ENCODE peak calls at places on chromosomes 5 and 9, in four cellular contexts. D is effector CD8-positive, alpha-beta T cell; W is activated T-cell treated with anti-CD3 and anti-CD28 coated beads for 1 hour; X is heart right ventricle. P is an unnamed sample.

GRCh38 chr5:175230299-175230698 is 213.7 kb downstream of the DRD1 start:
- DNase-seq in D (no peak), W (no peak), X (no peak), P (no peak)

GRCh38 chr9:109097156-109097555 is 22.6 kb downstream of the TMEM245 start:
- DNase-seq in D (no peak), W (no peak), X (no peak), P (no peak)

GRCh38 chr5:33238826-33239670 is 201.7 kb upstream of the TARS1 start:
- DNase-seq in D (no peak), W (no peak), X (no peak), P (no peak)

GRCh38 chr5:36199620-36200019 is 42.1 kb downstream of the NADK2 start:
- DNase-seq in D (no peak), W (no peak), X (no peak), P (no peak)

GRCh38 chr9:136079916-136080246 is 15.2 kb downstream of the NACC2 start:
- DNase-seq in D (no peak), W (no peak), X (peak; percentile 24), P (no peak)

GRCh38 chr9:72588336-72588735 is 66.9 kb downstream of the TMC1 start:
- DNase-seq in D (no peak), W (no peak), X (no peak), P (peak; percentile 18)

GRCh38 chr9:36831381-36832231 is 202.5 kb downstream of the PAX5 start:
- DNase-seq in D (no peak), W (no peak), X (no peak), P (no peak)

GRCh38 chr9:78189461-78189860 is 46.4 kb upstream of the CEP78 start:
- DNase-seq in D (no peak), W (no peak), X (no peak), P (no peak)

GRCh38 chr5:96963267-96963666 is 27.4 kb downstream of the LNPEP start:
- DNase-seq in D (no peak), W (no peak), X (peak; percentile 25), P (peak; percentile 46)

GRCh38 chr9:38393128-38393809 is 767 bp downstream of the ALDH1B1 start:
- DNase-seq in D (no peak), W (no peak), X (no peak), P (no peak)

GRCh38 chr9:112308576-112308975 is 24.8 kb downstream of the PTBP3 start:
- DNase-seq in D (no peak), W (no peak), X (no peak), P (no peak)

GRCh38 chr9:136095028-136095494 is at the start of gene NACC2:
- DNase-seq in D (no peak), W (no peak), X (peak; percentile 82), P (peak; percentile 61)

GRCh38 chr5:156475831-156476551 is 149.0 kb downstream of the SGCD start:
- DNase-seq in D (no peak), W (no peak), X (no peak), P (peak; percentile 58)

GRCh38 chr5:154278172-154278571 is 87.6 kb downstream of the GALNT10 start:
- DNase-seq in D (no peak), W (no peak), X (no peak), P (no peak)

GRCh38 chr5:150458819-150459557 is 9.4 kb upstream of the RPS14 start:
- DNase-seq in D (peak; percentile 83), W (peak; percentile 84), X (peak; percentile 87), P (peak; percentile 86)

GRCh38 chr9:15249042-15249818 is 57.8 kb downstream of the TTC39B start:
- DNase-seq in D (no peak), W (no peak), X (no peak), P (no peak)

GRCh38 chr9:89817186-89817960 is 212.6 kb downstream of the GADD45G start:
- DNase-seq in D (no peak), W (no peak), X (no peak), P (peak; percentile 41)

GRCh38 chr9:14348241-14349140 is 34.5 kb upstream of the NFIB start:
- DNase-seq in D (no peak), W (no peak), X (peak; percentile 36), P (no peak)

GRCh38 chr5:120083851-120084615 is 380.1 kb upstream of the PRR16 start:
- DNase-seq in D (no peak), W (no peak), X (no peak), P (no peak)

GRCh38 chr5:181160144-181160754 is 12.9 kb downstream of the OR2V2 start:
- DNase-seq in D (peak; percentile 73), W (peak; percentile 62), X (peak; percentile 42), P (peak; percentile 57)

GRCh38 chr5:171252674-171253073 is 56.4 kb upstream of the TLX3 start:
- DNase-seq in D (no peak), W (no peak), X (no peak), P (no peak)

GRCh38 chr9:121558423-121558950 is 58.8 kb upstream of the GGTA1 start:
- DNase-seq in D (no peak), W (no peak), X (no peak), P (no peak)

GRCh38 chr5:56951946-56952691 is at the start of gene MIER3:
- DNase-seq in D (peak; percentile 61), W (peak; percentile 63), X (peak; percentile 83), P (peak; percentile 67)

GRCh38 chr9:10008101-10008799 is 604.6 kb downstream of the PTPRD start:
- DNase-seq in D (no peak), W (no peak), X (no peak), P (no peak)

GRCh38 chr9:78428640-78429039 is 131.7 kb downstream of the PSAT1 start:
- DNase-seq in D (no peak), W (no peak), X (no peak), P (no peak)

GRCh38 chr5:79183011-79183410 is 52.9 kb upstream of the JMY start:
- DNase-seq in D (no peak), W (no peak), X (no peak), P (no peak)

GRCh38 chr9:136242908-136243525 is 2.6 kb downstream of the QSOX2 start:
- DNase-seq in D (no peak), W (no peak), X (no peak), P (no peak)

GRCh38 chr9:131511880-131512279 is 9.2 kb downstream of the POMT1 start:
- DNase-seq in D (no peak), W (no peak), X (no peak), P (no peak)